ENCODE peak calls at places on chromosomes 7 and 10, in five cellular contexts. M is AG09309, F is foreskin keratinocyte, C is NCI-H1092, P is SK-N-SH. Y is an unnamed sample.

GRCh38 chr7:68679456-68680234 is 918.6 kb upstream of the AUTS2 start:
- DNase-seq in C (peak; percentile 26), P (no peak), M (no peak), F (peak; percentile 31), Y (no peak)

GRCh38 chr7:113099284-113099919 is 12.8 kb upstream of the GPR85 start:
- DNase-seq in P (no peak), F (peak; percentile 87), C (no peak), M (no peak), Y (no peak)

GRCh38 chr10:60654813-60655464 is 123.3 kb upstream of the CDK1 start:
- DNase-seq in C (no peak), F (peak; percentile 81), M (no peak), P (no peak), Y (peak; percentile 70)

GRCh38 chr7:40329601-40330153 is 194.9 kb downstream of the SUGCT start:
- DNase-seq in F (peak; percentile 44), P (peak; percentile 73), M (no peak), C (peak; percentile 0), Y (peak; percentile 58)

GRCh38 chr7:122136639-122137253 is 7.3 kb downstream of the AASS start:
- DNase-seq in C (no peak), M (no peak), P (no peak), F (no peak), Y (peak; percentile 39)

GRCh38 chr7:36747969-36748574 is 23.8 kb upstream of the AOAH start:
- DNase-seq in C (no peak), M (no peak), F (no peak), P (no peak), Y (no peak)

GRCh38 chr10:6401066-6401465 is 179.0 kb downstream of the PRKCQ start:
- DNase-seq in C (no peak), F (no peak), P (no peak), M (no peak), Y (no peak)

GRCh38 chr10:119535837-119536507 is 6.5 kb downstream of the RGS10 start:
- DNase-seq in M (no peak), F (no peak), P (no peak), C (no peak), Y (no peak)

GRCh38 chr10:69409968-69410367 is 6.8 kb downstream of the TACR2 start:
- DNase-seq in C (no peak), M (no peak), F (no peak), P (no peak), Y (no peak)

GRCh38 chr10:373015-373414 is 237.8 kb downstream of the ZMYND11 start:
- DNase-seq in C (no peak), M (no peak), F (no peak), P (peak; percentile 53), Y (no peak)

GRCh38 chr10:58001159-58001558 is 266.5 kb downstream of the IPMK start:
- DNase-seq in P (no peak), M (no peak), C (no peak), F (no peak), Y (no peak)

GRCh38 chr7:22167482-22167881 is 189.5 kb downstream of the RAPGEF5 start:
- DNase-seq in P (no peak), M (no peak), C (no peak), F (no peak), Y (no peak)

GRCh38 chr10:6208781-6209235 is 6.1 kb downstream of the PFKFB3 start:
- DNase-seq in M (no peak), F (no peak), C (no peak), P (peak; percentile 50), Y (no peak)

GRCh38 chr7:19538036-19538435 is 170.8 kb downstream of the POLR1F start:
- DNase-seq in P (no peak), F (no peak), M (no peak), C (no peak), Y (no peak)

GRCh38 chr7:66905689-66906088 is 15.3 kb upstream of the TMEM248 start:
- DNase-seq in F (no peak), P (no peak), C (no peak), M (no peak), Y (no peak)

Y was measured in RKO.